ENCODE peak calls at places on chromosomes 12 and 14, in four cellular contexts. S is astrocyte, A is A549, I is tibial nerve. Q is an unnamed sample. For H3K9me3, the result is how much of the 10 kb centered on the place peaks cover.

GRCh38 chr14:67241416-67242362 is at the start of gene PALS1:
- DNase-seq in S (peak), A (peak), I (peak), Q (no peak)

GRCh38 chr12:74903522-74903921 is 306.1 kb downstream of the KCNC2 start:
- DNase-seq in S (peak), I (no peak), A (no peak), Q (no peak)

GRCh38 chr12:115815924-115816323 is 461.6 kb downstream of the MED13L start:
- DNase-seq in S (no peak), I (no peak), A (no peak), Q (no peak)

GRCh38 chr14:72608391-72609204 is 285.3 kb downstream of the DPF3 start:
- DNase-seq in I (no peak), S (peak), A (peak), Q (no peak)

GRCh38 chr12:120439646-120440247 is 1.8 kb downstream of the COX6A1 start:
- DNase-seq in A (peak), S (peak), I (peak), Q (peak)

GRCh38 chr12:111185889-111186227 is 183.0 kb downstream of the PHETA1 start:
- DNase-seq in A (no peak), I (no peak), S (no peak), Q (no peak)

GRCh38 chr12:12681061-12681765 is 14.8 kb downstream of the GPR19 start:
- DNase-seq in S (no peak), I (no peak), A (no peak), Q (no peak)

GRCh38 chr14:105380656-105381210 is 17.6 kb upstream of the TEX22 start:
- DNase-seq in A (no peak), I (no peak), S (no peak), Q (no peak)

GRCh38 chr14:31275731-31276130 is 68.1 kb upstream of the HECTD1 start:
- DNase-seq in A (no peak), I (no peak), S (no peak), Q (no peak)

GRCh38 chr12:100827901-100828520 is 33.4 kb downstream of the ANO4 start:
- DNase-seq in S (peak), I (no peak), A (peak), Q (peak)

GRCh38 chr12:92007787-92008186 is 137.9 kb downstream of the BTG1 start:
- DNase-seq in A (no peak), I (no peak), S (no peak), Q (no peak)

GRCh38 chr14:90402009-90402408 is 5.2 kb downstream of the CALM1 start:
- DNase-seq in S (no peak), I (no peak), A (no peak), Q (no peak)

GRCh38 chr14:100622234-100622633 is 35.0 kb upstream of the BEGAIN start:
- DNase-seq in A (no peak), S (no peak), I (no peak), Q (no peak)

GRCh38 chr14:68247867-68248266 is 428.3 kb downstream of the RAD51B start:
- DNase-seq in I (no peak), A (no peak), S (no peak), Q (no peak)

GRCh38 chr12:52920937-52921336 is 16.1 kb upstream of the KRT8 start:
- DNase-seq in S (no peak), I (no peak), A (no peak), Q (no peak)

GRCh38 chr12:123917337-123917850 is 55.2 kb downstream of the CCDC92 start:
- DNase-seq in S (no peak), I (no peak), A (no peak), Q (no peak)

GRCh38 chr14:99730876-99731351 is 46.8 kb downstream of the CYP46A1 start:
- DNase-seq in S (no peak), I (no peak), A (no peak), Q (no peak)

GRCh38 chr14:100022772-100023451 is 42.3 kb upstream of the EVL start:
- DNase-seq in A (no peak), S (peak), I (peak), Q (no peak)

GRCh38 chr12:92457458-92458195 is 245.2 kb upstream of the PLEKHG7 start:
- DNase-seq in S (no peak), I (no peak), A (no peak), Q (no peak)

GRCh38 chr12:19994970-19995369 is 373.4 kb upstream of the PDE3A start:
- DNase-seq in A (no peak), I (no peak), S (no peak), Q (no peak)

GRCh38 chr14:76085358-76085757 is 66.4 kb upstream of the GPATCH2L start:
- DNase-seq in I (no peak), A (no peak), S (no peak), Q (no peak)

GRCh38 chr14:76083796-76084195 is 67.9 kb upstream of the GPATCH2L start:
- DNase-seq in I (no peak), S (no peak), A (no peak), Q (no peak)

GRCh38 chr14:76086636-76087035 is 65.1 kb upstream of the GPATCH2L start:
- DNase-seq in S (no peak), A (no peak), I (no peak), Q (no peak)

GRCh38 chr14:76081642-76082041 is 70.1 kb upstream of the GPATCH2L start:
- DNase-seq in A (no peak), S (no peak), I (no peak), Q (no peak)

DNA sequence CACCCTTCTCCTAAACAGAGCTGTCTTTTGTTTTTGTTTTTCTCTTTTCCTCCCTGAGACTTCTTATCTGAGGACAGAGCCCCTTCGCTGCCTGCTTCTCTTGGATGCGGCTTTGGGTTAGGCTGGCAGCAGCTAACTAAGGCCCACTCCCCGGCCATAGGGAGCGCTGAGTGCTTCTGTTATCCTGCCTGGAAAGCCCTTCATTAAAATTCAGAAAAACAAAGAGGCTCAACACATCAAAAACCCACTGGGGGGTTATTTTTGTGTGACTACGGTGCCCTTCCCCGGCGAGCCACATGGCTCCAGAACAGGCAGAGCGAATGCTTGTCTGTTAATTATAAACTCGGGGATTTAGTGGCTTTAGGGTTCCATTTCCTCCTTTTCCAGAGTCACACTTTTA is 67.3 kb upstream of the GPATCH2L start:
- DNase-seq in I (no peak), S (no peak), A (no peak), Q (no peak)
- H3K9me3 ChIP-seq in I (under half), S (under half), A (under half), Q (under half)

GRCh38 chr14:106605548-106606448 is 1079.4 kb downstream of the TMEM121 start:
- DNase-seq in I (no peak), A (no peak), S (no peak), Q (no peak)
- H3K9me3 ChIP-seq in I (under half), A (under half), S (under half), Q (under half)

GRCh38 chr14:19895282-19895681 is 20.3 kb downstream of the OR4K2 start:
- DNase-seq in I (no peak), S (no peak), A (no peak), Q (no peak)
- H3K9me3 ChIP-seq in I (under half), S (under half), A (under half), Q (under half)

GRCh38 chr12:8866429-8866828 is 44.0 kb downstream of the A2ML1 start:
- DNase-seq in I (no peak), S (no peak), A (no peak), Q (no peak)

GRCh38 chr12:8867786-8868185 is 45.4 kb downstream of the A2ML1 start:
- DNase-seq in I (no peak), S (no peak), A (no peak), Q (no peak)

GRCh38 chr12:8867009-8867408 is 44.6 kb downstream of the A2ML1 start:
- DNase-seq in A (no peak), S (no peak), I (no peak), Q (no peak)

GRCh38 chr12:8871067-8871466 is 43.2 kb upstream of the PHC1 start:
- DNase-seq in A (no peak), I (no peak), S (no peak), Q (no peak)

GRCh38 chr12:8870591-8870990 is 43.7 kb upstream of the PHC1 start:
- DNase-seq in I (no peak), A (no peak), S (no peak), Q (no peak)
- H3K9me3 ChIP-seq in I (under half), A (under half), S (under half), Q (under half)

Q was measured in prostate gland.